ENCODE peak calls at places on chromosomes 13 and 19, in nine cellular contexts. G is coronary artery, S is astrocyte of the cerebellum, Z is heart right ventricle, A is AG10803, M is stomach, D is fibroblast of villous mesenchyme, C is heart left ventricle, N is astrocyte of the spinal cord. U is an unnamed sample.

GRCh38 chr19:51103811-51104470 is 4.3 kb downstream of the CTU1 start:
- DNase-seq in S (no peak), D (no peak), Z (no peak), N (no peak), G (no peak), A (no peak), M (no peak), C (no peak), U (no peak)

GRCh38 chr13:113598481-113598880 is 13.9 kb downstream of the TFDP1 start:
- DNase-seq in C (no peak), Z (no peak), G (peak; percentile 31), A (no peak), M (no peak), D (no peak), N (no peak), S (no peak), U (no peak)

GRCh38 chr13:91574756-91575155 is 176.3 kb downstream of the GPC5 start:
- DNase-seq in Z (no peak), C (no peak), G (no peak), N (peak; percentile 53), A (no peak), M (no peak), S (peak; percentile 53), D (no peak), U (peak; percentile 1)

GRCh38 chr13:36848228-36848982 is 29.4 kb downstream of the RFXAP start:
- DNase-seq in G (no peak), D (no peak), C (no peak), Z (no peak), M (no peak), A (no peak), S (no peak), N (no peak), U (peak; percentile 11)

GRCh38 chr19:4414144-4414799 is 11.8 kb downstream of the CHAF1A start:
- DNase-seq in Z (no peak), D (peak; percentile 65), A (peak; percentile 38), N (peak; percentile 25), G (no peak), S (no peak), C (no peak), M (no peak), U (peak; percentile 77)

GRCh38 chr13:38167164-38167822 is 182.4 kb upstream of the UFM1 start:
- DNase-seq in Z (no peak), S (no peak), D (no peak), M (no peak), A (no peak), N (no peak), C (no peak), G (no peak), U (no peak)

GRCh38 chr19:5148794-5149190 is 179.9 kb downstream of the KDM4B start:
- DNase-seq in G (no peak), C (no peak), D (no peak), N (no peak), A (no peak), M (no peak), S (no peak), Z (no peak), U (no peak)

GRCh38 chr13:108895220-108895704 is 265.9 kb downstream of the MYO16 start:
- DNase-seq in Z (no peak), A (peak; percentile 45), M (no peak), C (no peak), S (peak; percentile 42), D (peak; percentile 51), G (no peak), N (peak; percentile 63), U (peak; percentile 77)

GRCh38 chr19:6101291-6101690 is 9.0 kb downstream of the RFX2 start:
- DNase-seq in M (no peak), G (no peak), A (no peak), Z (no peak), C (no peak), S (no peak), D (no peak), N (no peak), U (no peak)

GRCh38 chr13:37058801-37059135 is 720 bp downstream of the SUPT20H start:
- DNase-seq in M (no peak), N (no peak), G (no peak), S (no peak), A (no peak), D (no peak), Z (no peak), C (no peak), U (peak; percentile 39)

GRCh38 chr19:5003781-5004180 is 34.9 kb downstream of the KDM4B start:
- DNase-seq in C (no peak), N (no peak), S (no peak), Z (no peak), M (no peak), A (peak; percentile 29), G (no peak), D (no peak), U (no peak)

GRCh38 chr13:91744284-91744683 is 345.9 kb downstream of the GPC5 start:
- DNase-seq in G (no peak), M (no peak), Z (no peak), A (no peak), D (no peak), N (no peak), C (no peak), S (no peak), U (no peak)

GRCh38 chr19:35265126-35265995 is 3.4 kb upstream of the USF2 start:
- DNase-seq in C (no peak), D (no peak), M (peak; percentile 14), Z (no peak), N (no peak), S (no peak), G (peak; percentile 69), A (peak; percentile 17), U (no peak)

GRCh38 chr13:85798999-85799646 is at the start of gene SLITRK6:
- DNase-seq in Z (no peak), M (no peak), N (peak; percentile 79), A (no peak), D (no peak), G (no peak), C (no peak), S (peak; percentile 45), U (peak; percentile 11)

GRCh38 chr13:98254541-98254940 is 77.5 kb upstream of the RNF113B start:
- DNase-seq in Z (no peak), M (no peak), C (no peak), A (peak; percentile 91), G (peak; percentile 5), N (peak; percentile 75), S (peak; percentile 39), D (peak; percentile 80), U (no peak)

GRCh38 chr19:3986260-3987041 is 1.2 kb upstream of the EEF2 start:
- DNase-seq in A (peak; percentile 80), N (peak; percentile 77), G (no peak), Z (peak; percentile 72), C (peak; percentile 67), D (peak; percentile 85), M (peak; percentile 57), S (no peak), U (peak; percentile 88)

GRCh38 chr13:50919291-50919690 is 9.7 kb downstream of the RNASEH2B start:
- DNase-seq in N (no peak), D (no peak), G (no peak), C (no peak), Z (no peak), A (no peak), M (no peak), S (no peak), U (no peak)

GRCh38 chr13:50915562-50915961 is 6.0 kb downstream of the RNASEH2B start:
- DNase-seq in A (no peak), G (no peak), C (no peak), M (no peak), N (no peak), D (no peak), Z (no peak), S (no peak), U (no peak)

GRCh38 chr13:50916701-50917184 is 7.2 kb downstream of the RNASEH2B start:
- DNase-seq in A (no peak), C (no peak), Z (peak; percentile 10), M (no peak), D (no peak), N (no peak), S (no peak), G (no peak), U (no peak)

GRCh38 chr13:50914848-50915247 is 5.3 kb downstream of the RNASEH2B start:
- DNase-seq in M (no peak), D (peak; percentile 75), A (peak; percentile 35), C (no peak), G (no peak), Z (no peak), S (no peak), N (peak; percentile 55), U (peak; percentile 24)

DNA sequence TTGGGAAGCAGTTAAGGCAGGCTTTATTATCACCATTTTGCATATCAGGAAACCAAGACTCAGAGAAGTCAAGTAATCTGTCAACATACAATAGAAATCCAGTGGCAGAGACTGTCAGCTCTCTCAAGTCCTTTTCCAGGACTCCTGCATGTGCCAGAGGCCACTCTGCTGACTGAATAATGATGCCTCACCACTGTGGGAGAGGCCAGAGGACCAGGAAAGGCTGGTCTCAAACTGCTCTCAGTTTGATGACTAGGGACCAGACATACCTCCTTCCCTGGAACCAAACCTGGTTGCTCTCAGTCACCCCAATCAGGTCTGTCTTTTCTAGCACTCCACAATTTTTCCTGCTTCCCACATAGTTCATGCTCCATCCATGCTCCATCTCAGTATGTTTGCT is 8.0 kb downstream of the RNASEH2B start:
- DNase-seq in M (no peak), G (no peak), D (no peak), N (no peak), Z (no peak), C (no peak), A (no peak), S (no peak), U (no peak)
- H3K4me3 ChIP-seq in M (no peak overlapping the region), G (no peak overlapping the region), D (no peak overlapping the region), N (no peak overlapping the region), Z (no peak overlapping the region), C (no peak overlapping the region), A (no peak overlapping the region), S (no peak overlapping the region), U (no peak overlapping the region)

GRCh38 chr13:28499579-28499978 is 4.7 kb upstream of the FLT1 start:
- DNase-seq in A (no peak), G (no peak), M (no peak), N (no peak), D (peak; percentile 59), S (no peak), Z (no peak), C (no peak), U (no peak)
- TF ChIP-seq CTCF in A (no peak), G (no peak), M (no peak), N (no peak), D (no peak), S (no peak), Z (no peak), C (no peak), U (no peak)

GRCh38 chr19:7928741-7929701 is 3.1 kb upstream of the CTXN1 start:
- DNase-seq in D (peak; percentile 93), S (peak; percentile 76), C (no peak), M (no peak), Z (no peak), A (peak; percentile 89), N (peak; percentile 79), G (no peak), U (peak; percentile 92)
- H3K4me3 ChIP-seq in D (peak overlapping the region; percentile 27), S (no peak overlapping the region), C (no peak overlapping the region), M (no peak overlapping the region), Z (no peak overlapping the region), A (no peak overlapping the region), N (no peak overlapping the region), G (peak overlapping the region; percentile 59), U (no peak overlapping the region)

DNA sequence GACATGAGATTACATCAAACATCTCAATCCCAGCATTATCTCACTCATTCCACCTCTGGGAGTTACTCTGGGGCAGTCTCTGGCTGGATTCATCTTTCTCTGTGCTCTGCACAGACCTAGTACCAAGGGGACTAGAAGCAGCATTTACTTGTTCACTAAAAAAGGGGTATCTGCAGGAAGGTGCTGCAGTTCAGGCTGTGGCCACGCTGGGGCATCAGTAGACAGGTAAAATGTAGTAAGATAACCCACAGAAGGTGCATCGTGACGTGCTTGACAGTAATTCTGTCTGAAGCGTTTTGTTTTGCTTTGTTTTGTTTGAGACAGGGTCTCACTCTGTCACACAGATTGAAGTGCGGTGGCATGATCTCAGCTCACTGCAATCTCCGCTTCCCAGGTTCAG is 29.3 kb downstream of the ZNF564 start:
- DNase-seq in A (no peak), S (no peak), Z (no peak), D (no peak), M (no peak), G (no peak), N (no peak), C (no peak), U (no peak)
- TF ChIP-seq CTCF in A (no peak), S (no peak), Z (no peak), D (peak; percentile 5), M (no peak), G (no peak), N (no peak), C (no peak), U (no peak)

U was measured in cardiac fibroblast.